ENCODE peak calls at places on chromosome 9, in ten cellular contexts. X is activated T-cell treated with anti-CD3 and anti-CD28 coated beads for 1 hour; B is Calu3; Q is amniotic stem cell; V is prostate gland; P is NCI-H460; M is stimulated activated CD8-positive, alpha-beta memory T cell treated with anti-CD3 and anti-CD28 coated beads, Interleukin-4, amount 100 ng/mL, for 4 hours; E is stimulated activated CD4-positive, alpha-beta T cell treated with anti-CD3 and anti-CD28 coated beads, Interleukin-15, amount 100 ng/mL, for 24 hours; R is T-helper 2 cell; T is H9. W is an unnamed sample.

GRCh38 chr9:4530375-4530774 is 40.1 kb downstream of the SLC1A1 start:
- DNase-seq in R (no peak), E (no peak), T (no peak), B (peak), M (no peak), V (no peak), X (no peak), Q (no peak), P (no peak), W (peak)

GRCh38 chr9:78874056-78874455 is 577.1 kb downstream of the PSAT1 start:
- DNase-seq in T (no peak), X (no peak), B (no peak), E (no peak), Q (no peak), R (no peak), V (no peak), P (no peak), M (no peak), W (no peak)

GRCh38 chr9:130884542-130885421 is 11.8 kb downstream of the QRFP start:
- DNase-seq in E (no peak), T (no peak), P (no peak), X (no peak), Q (no peak), B (no peak), R (no peak), V (no peak), M (no peak), W (no peak)

GRCh38 chr9:132948482-132949050 is 4.2 kb upstream of the TSC1 start:
- DNase-seq in B (no peak), X (no peak), M (no peak), E (no peak), R (no peak), T (no peak), P (no peak), Q (no peak), V (no peak), W (no peak)

GRCh38 chr9:738209-738915 is 103.1 kb upstream of the DMRT1 start:
- DNase-seq in V (peak), P (peak), Q (peak), B (no peak), E (no peak), T (no peak), R (no peak), M (no peak), X (no peak), W (peak)

GRCh38 chr9:5832543-5833529 is at the start of gene ERMP1:
- DNase-seq in P (peak), X (peak), T (peak), E (peak), M (peak), B (peak), V (peak), Q (peak), R (peak), W (peak)

GRCh38 chr9:93303258-93303771 is 119.4 kb downstream of the WNK2 start:
- DNase-seq in V (no peak), P (no peak), Q (no peak), R (no peak), E (no peak), M (no peak), T (peak), B (no peak), X (no peak), W (no peak)

GRCh38 chr9:14909631-14910177 is 524 bp downstream of the FREM1 start:
- DNase-seq in T (no peak), Q (no peak), P (no peak), V (peak), X (no peak), E (no peak), M (no peak), R (no peak), B (no peak), W (no peak)

GRCh38 chr9:15572200-15572599 is 19.4 kb downstream of the CCDC171 start:
- DNase-seq in V (no peak), M (no peak), E (no peak), X (no peak), B (no peak), Q (no peak), P (no peak), T (no peak), R (no peak), W (no peak)

GRCh38 chr9:4678679-4679267 is 596 bp upstream of the CDC37L1 start:
- DNase-seq in X (no peak), M (no peak), Q (no peak), T (no peak), P (peak), R (no peak), V (no peak), E (peak), B (no peak), W (peak)

GRCh38 chr9:99906403-99907207 is at the start of gene STX17:
- DNase-seq in V (peak), M (peak), P (peak), T (peak), E (peak), X (peak), B (peak), Q (peak), R (peak), W (peak)

GRCh38 chr9:89941875-89942274 is 337.1 kb downstream of the GADD45G start:
- DNase-seq in V (no peak), P (no peak), Q (no peak), B (no peak), X (no peak), R (no peak), M (no peak), E (no peak), T (no peak), W (no peak)

GRCh38 chr9:134460206-134460605 is 134.0 kb downstream of the RXRA start:
- DNase-seq in V (no peak), M (no peak), R (no peak), X (no peak), B (no peak), Q (no peak), T (no peak), P (no peak), E (no peak), W (no peak)

GRCh38 chr9:86766912-86767311 is 180.4 kb downstream of the GAS1 start:
- DNase-seq in X (no peak), E (no peak), Q (peak), V (no peak), R (no peak), P (peak), M (no peak), B (peak), T (no peak), W (peak)

GRCh38 chr9:101307041-101307440 is 77.8 kb downstream of the BAAT start:
- DNase-seq in V (peak), T (no peak), M (no peak), P (no peak), Q (no peak), B (no peak), R (no peak), X (no peak), E (no peak), W (no peak)

GRCh38 chr9:15146121-15146820 is 160.7 kb downstream of the TTC39B start:
- DNase-seq in Q (no peak), T (no peak), R (no peak), X (no peak), B (no peak), P (no peak), M (no peak), E (no peak), V (no peak), W (no peak)

GRCh38 chr9:116380496-116380995 is 227.0 kb downstream of the PAPPA start:
- DNase-seq in E (no peak), R (no peak), M (no peak), V (no peak), Q (no peak), T (no peak), B (no peak), X (no peak), P (no peak), W (no peak)

GRCh38 chr9:88828018-88828417 is 163.2 kb upstream of the S1PR3 start:
- DNase-seq in B (no peak), E (no peak), Q (no peak), P (no peak), T (no peak), V (no peak), R (no peak), M (no peak), X (no peak), W (no peak)

GRCh38 chr9:69798737-69799136 is 21.9 kb upstream of the CFAP95 start:
- DNase-seq in T (no peak), X (no peak), M (no peak), P (no peak), B (no peak), V (no peak), E (no peak), R (no peak), Q (no peak), W (no peak)

GRCh38 chr9:116403171-116403570 is 249.6 kb downstream of the PAPPA start:
- DNase-seq in Q (no peak), B (no peak), R (no peak), V (no peak), M (no peak), E (no peak), T (no peak), P (no peak), X (no peak), W (no peak)

GRCh38 chr9:76216161-76216649 is 178.0 kb downstream of the RFK start:
- DNase-seq in T (no peak), B (no peak), V (no peak), E (no peak), R (no peak), X (no peak), Q (peak), P (peak), M (no peak), W (no peak)

GRCh38 chr9:117374076-117374740 is 40.6 kb downstream of the ASTN2 start:
- DNase-seq in X (no peak), M (no peak), Q (no peak), V (no peak), R (no peak), B (no peak), P (no peak), T (no peak), E (no peak), W (no peak)

GRCh38 chr9:128899566-128900322 is 17.8 kb downstream of the LRRC8A start:
- DNase-seq in M (no peak), T (no peak), V (no peak), E (peak), Q (no peak), P (no peak), B (no peak), X (no peak), R (no peak), W (peak)

GRCh38 chr9:83130541-83130940 is 67.6 kb upstream of the RASEF start:
- DNase-seq in Q (no peak), T (no peak), X (no peak), M (no peak), R (no peak), E (no peak), V (peak), B (peak), P (no peak), W (no peak)

GRCh38 chr9:21677834-21678233 is 124.6 kb upstream of the MTAP start:
- DNase-seq in E (no peak), B (no peak), T (no peak), X (no peak), Q (peak), M (no peak), V (no peak), R (no peak), P (no peak), W (peak)

GRCh38 chr9:34010979-34011378 is 37.7 kb downstream of the UBAP2 start:
- DNase-seq in P (peak), M (no peak), E (no peak), X (no peak), Q (no peak), B (no peak), T (no peak), R (no peak), V (no peak), W (peak)

GRCh38 chr9:36037580-36038169 is 962 bp downstream of the RECK start:
- DNase-seq in V (no peak), P (no peak), T (no peak), M (no peak), X (peak), E (no peak), R (no peak), Q (no peak), B (no peak), W (no peak)

GRCh38 chr9:136012651-136013050 is 51.5 kb upstream of the UBAC1 start:
- DNase-seq in V (no peak), Q (no peak), M (no peak), T (no peak), P (no peak), E (no peak), R (no peak), X (no peak), B (no peak), W (no peak)

GRCh38 chr9:99140685-99141314 is 35.9 kb downstream of the TGFBR1 start:
- DNase-seq in X (peak), Q (no peak), M (no peak), T (peak), V (peak), E (peak), P (peak), R (peak), B (peak), W (peak)

GRCh38 chr9:136539427-136540412 is 6.1 kb downstream of the NOTCH1 start:
- DNase-seq in M (peak), V (peak), B (peak), P (no peak), X (peak), R (peak), T (peak), E (peak), Q (no peak), W (peak)

GRCh38 chr9:109319072-109319630 is 1.7 kb downstream of the EPB41L4B start:
- DNase-seq in R (no peak), X (no peak), M (no peak), V (no peak), T (no peak), Q (no peak), B (no peak), P (no peak), E (peak), W (peak)

GRCh38 chr9:113579270-113580040 is 115.9 kb downstream of the RGS3 start:
- DNase-seq in B (no peak), T (no peak), V (no peak), X (no peak), Q (no peak), E (peak), M (no peak), R (no peak), P (no peak), W (peak)